ENCODE peak calls at places on chromosomes 5 and 9, in eight cellular contexts. P is tibial nerve, X is esophagus squamous epithelium, I is IMR-90, Q is uterus, J is K562, K is gastrocnemius medialis, E is HepG2. V is an unnamed sample.

GRCh38 chr9:81634915-81635516 is 54.3 kb downstream of the TLE1 start:
- DNase-seq in P (no peak), X (no peak), I (peak; percentile 79), Q (no peak), J (no peak), K (no peak), E (peak; percentile 66), V (no peak)

GRCh38 chr5:127369772-127370171 is 79.2 kb downstream of the MEGF10 start:
- DNase-seq in P (no peak), X (no peak), I (no peak), Q (no peak), J (no peak), K (peak; percentile 74), E (no peak), V (no peak)

GRCh38 chr9:106156462-106156861 is 462.1 kb downstream of the TMEM38B start:
- DNase-seq in P (no peak), X (no peak), I (no peak), Q (no peak), J (no peak), K (no peak), E (no peak), V (no peak)

GRCh38 chr5:34998058-34998789 is 49.5 kb downstream of the AGXT2 start:
- DNase-seq in P (no peak), X (no peak), I (peak; percentile 66), Q (no peak), J (no peak), K (no peak), E (no peak), V (no peak)

GRCh38 chr5:143140492-143141231 is 262.8 kb downstream of the NR3C1 start:
- DNase-seq in P (no peak), X (no peak), I (no peak), Q (no peak), J (no peak), K (peak; percentile 90), E (no peak), V (no peak)

GRCh38 chr5:134139891-134140469 is 25.5 kb downstream of the TCF7 start:
- DNase-seq in P (no peak), X (no peak), I (no peak), Q (no peak), J (no peak), K (no peak), E (no peak), V (peak; percentile 40)

GRCh38 chr5:144028058-144028457 is 142.4 kb downstream of the YIPF5 start:
- DNase-seq in P (no peak), X (no peak), I (peak; percentile 51), Q (peak; percentile 23), J (no peak), K (no peak), E (no peak), V (no peak)

GRCh38 chr9:19660019-19660418 is 128.8 kb downstream of the SLC24A2 start:
- DNase-seq in P (no peak), X (no peak), I (no peak), Q (no peak), J (no peak), K (no peak), E (no peak), V (no peak)

GRCh38 chr5:176895350-176895749 is 3.8 kb downstream of the HK3 start:
- DNase-seq in P (no peak), X (no peak), I (no peak), Q (no peak), J (no peak), K (no peak), E (no peak), V (no peak)

GRCh38 chr5:176895829-176896228 is 3.3 kb downstream of the HK3 start:
- DNase-seq in P (no peak), X (no peak), I (no peak), Q (no peak), J (no peak), K (no peak), E (no peak), V (no peak)

GRCh38 chr5:176892663-176893062 is 6.5 kb downstream of the HK3 start:
- DNase-seq in P (no peak), X (no peak), I (no peak), Q (no peak), J (no peak), K (no peak), E (no peak), V (no peak)

GRCh38 chr5:176891331-176891958 is 7.7 kb downstream of the HK3 start:
- DNase-seq in P (no peak), X (no peak), I (no peak), Q (no peak), J (no peak), K (no peak), E (no peak), V (peak; percentile 55)

GRCh38 chr5:176894298-176894697 is 4.8 kb downstream of the HK3 start:
- DNase-seq in P (no peak), X (no peak), I (no peak), Q (no peak), J (no peak), K (no peak), E (no peak), V (no peak)
- H3K27me3 ChIP-seq in P (no peaks in the 10 kb centered on the region), X (no peaks in the 10 kb centered on the region), I (peaks cover 46% of the 10 kb centered on the region), Q (no peaks in the 10 kb centered on the region), J (peaks cover 55% of the 10 kb centered on the region), K (no peaks in the 10 kb centered on the region), E (peaks cover 2% of the 10 kb centered on the region), V (no peaks in the 10 kb centered on the region)

DNA sequence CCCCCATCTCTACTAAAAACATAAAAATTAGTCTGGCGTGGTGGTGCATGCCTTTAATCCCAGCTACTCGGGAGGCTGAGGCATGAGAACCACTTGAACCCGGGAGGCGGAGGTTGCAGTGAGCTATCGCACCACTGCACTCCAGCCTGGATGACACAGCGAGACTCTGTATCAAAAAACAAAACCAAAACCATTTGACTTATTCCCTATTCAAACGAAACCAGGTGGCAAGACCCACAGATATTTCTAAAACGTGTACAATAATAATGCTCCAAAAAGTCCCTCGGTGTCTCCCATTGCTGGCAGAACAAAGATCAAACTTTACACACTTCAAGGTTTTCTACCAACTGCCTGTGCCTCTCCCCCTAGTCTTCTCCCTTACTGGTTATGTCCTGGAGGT is 29.8 kb downstream of the HMGCR start:
- DNase-seq in P (no peak), X (no peak), I (no peak), Q (no peak), J (peak; percentile 4), K (no peak), E (no peak), V (no peak)
- TF ChIP-seq POLR2A in P (no peak), X (no peak), I (no peak), Q (no peak), J (no peak), K (no peak), E (no peak), V (no peak)

GRCh38 chr5:177403826-177404640 is 3.6 kb upstream of the PFN3 start:
- DNase-seq in P (peak; percentile 66), X (no peak), I (peak; percentile 75), Q (peak; percentile 80), J (peak; percentile 94), K (peak; percentile 77), E (no peak), V (peak; percentile 93)

GRCh38 chr5:177405312-177405711 is 4.1 kb downstream of the F12 start:
- DNase-seq in P (no peak), X (no peak), I (no peak), Q (no peak), J (no peak), K (no peak), E (no peak), V (no peak)

GRCh38 chr5:177403194-177403825 is 2.8 kb upstream of the PFN3 start:
- DNase-seq in P (no peak), X (no peak), I (peak; percentile 12), Q (no peak), J (peak; percentile 24), K (no peak), E (no peak), V (no peak)

GRCh38 chr5:177405805-177406204 is 3.6 kb downstream of the F12 start:
- DNase-seq in P (no peak), X (no peak), I (no peak), Q (no peak), J (no peak), K (no peak), E (no peak), V (no peak)

GRCh38 chr5:177404641-177405134 is 4.2 kb upstream of the PFN3 start:
- DNase-seq in P (no peak), X (no peak), I (no peak), Q (no peak), J (no peak), K (no peak), E (no peak), V (no peak)
- H3K4me3 ChIP-seq in P (peak overlapping the region; percentile 50), X (peak overlapping the region; percentile 78), I (peak overlapping the region; percentile 57), Q (peak overlapping the region; percentile 33), J (peak overlapping the region; percentile 62), K (peak overlapping the region; percentile 66), E (no peak overlapping the region), V (peak overlapping the region; percentile 46)

GRCh38 chr5:107526-107925 is 15.6 kb downstream of the PLEKHG4B start:
- DNase-seq in P (no peak), X (no peak), I (no peak), Q (no peak), J (no peak), K (no peak), E (no peak), V (no peak)

GRCh38 chr5:109826-110225 is 17.9 kb downstream of the PLEKHG4B start:
- DNase-seq in P (no peak), X (no peak), I (no peak), Q (no peak), J (no peak), K (no peak), E (no peak), V (no peak)

GRCh38 chr5:110270-110888 is 18.4 kb downstream of the PLEKHG4B start:
- DNase-seq in P (no peak), X (no peak), I (no peak), Q (no peak), J (no peak), K (no peak), E (no peak), V (no peak)

GRCh38 chr5:106587-106986 is 14.6 kb downstream of the PLEKHG4B start:
- DNase-seq in P (no peak), X (no peak), I (no peak), Q (no peak), J (no peak), K (no peak), E (no peak), V (no peak)

GRCh38 chr5:111171-111570 is 19.2 kb downstream of the PLEKHG4B start:
- DNase-seq in P (no peak), X (no peak), I (no peak), Q (no peak), J (no peak), K (no peak), E (no peak), V (no peak)
- H3K27me3 ChIP-seq in P (no peaks in the 10 kb centered on the region), X (no peaks in the 10 kb centered on the region), I (peaks cover 13% of the 10 kb centered on the region), Q (no peaks in the 10 kb centered on the region), J (peaks cover 59% of the 10 kb centered on the region), K (no peaks in the 10 kb centered on the region), E (peaks cover 1% of the 10 kb centered on the region), V (peaks cover 4% of the 10 kb centered on the region)

V was measured in sigmoid colon.